ENCODE peak calls at places on chromosomes 6 and 20, in six cellular contexts. One of them, this sample, is unnamed. For H3K4me1, the result is how much of the 10 kb centered on the place peaks cover.

GRCh38 chr6:166483026-166483425 is 100.3 kb upstream of the MPC1 start:
- DNase-seq in fibroblast of lung: no peak
- DNase-seq in prostate gland: no peak
- DNase-seq in ovary: no peak
- DNase-seq in cardiac muscle cell: no peak
- DNase-seq in uterus: no peak
- DNase-seq in this sample: no peak

GRCh38 chr6:4172368-4172767 is 37.0 kb upstream of the ECI2 start:
- DNase-seq in fibroblast of lung: no peak
- DNase-seq in prostate gland: no peak
- DNase-seq in ovary: no peak
- DNase-seq in cardiac muscle cell: no peak
- DNase-seq in uterus: no peak
- DNase-seq in this sample: no peak

GRCh38 chr20:52031574-52032303 is 159.8 kb downstream of the ZFP64 start:
- DNase-seq in fibroblast of lung: peak
- DNase-seq in prostate gland: no peak
- DNase-seq in ovary: peak
- DNase-seq in cardiac muscle cell: no peak
- DNase-seq in uterus: no peak
- DNase-seq in this sample: no peak

GRCh38 chr6:129402244-129402643 is 307.7 kb downstream of the ARHGAP18 start:
- DNase-seq in fibroblast of lung: peak
- DNase-seq in prostate gland: no peak
- DNase-seq in ovary: no peak
- DNase-seq in cardiac muscle cell: no peak
- DNase-seq in uterus: no peak
- DNase-seq in this sample: no peak

GRCh38 chr6:167550936-167551633 is 226.2 kb downstream of the TTLL2 start:
- DNase-seq in fibroblast of lung: peak
- DNase-seq in prostate gland: peak
- DNase-seq in ovary: peak
- DNase-seq in cardiac muscle cell: no peak
- DNase-seq in uterus: peak
- DNase-seq in this sample: peak

GRCh38 chr6:35318845-35319220 is 21.2 kb downstream of the DEF6 start:
- DNase-seq in fibroblast of lung: no peak
- DNase-seq in prostate gland: no peak
- DNase-seq in ovary: no peak
- DNase-seq in cardiac muscle cell: no peak
- DNase-seq in uterus: no peak
- DNase-seq in this sample: no peak

GRCh38 chr6:18405477-18406293 is 18.5 kb downstream of the RNF144B start:
- DNase-seq in fibroblast of lung: peak
- DNase-seq in prostate gland: peak
- DNase-seq in ovary: no peak
- DNase-seq in cardiac muscle cell: no peak
- DNase-seq in uterus: no peak
- DNase-seq in this sample: no peak

GRCh38 chr6:159106627-159107241 is 61.9 kb upstream of the TAGAP start:
- DNase-seq in fibroblast of lung: peak
- DNase-seq in prostate gland: peak
- DNase-seq in ovary: no peak
- DNase-seq in cardiac muscle cell: peak
- DNase-seq in uterus: peak
- DNase-seq in this sample: peak

GRCh38 chr20:48241482-48241881 is 456.2 kb upstream of the SULF2 start:
- DNase-seq in fibroblast of lung: no peak
- DNase-seq in prostate gland: no peak
- DNase-seq in ovary: no peak
- DNase-seq in cardiac muscle cell: no peak
- DNase-seq in uterus: no peak
- DNase-seq in this sample: no peak

GRCh38 chr20:21380711-21381110 is 16.6 kb downstream of the NKX2-4 start:
- DNase-seq in fibroblast of lung: no peak
- DNase-seq in prostate gland: peak
- DNase-seq in ovary: no peak
- DNase-seq in cardiac muscle cell: no peak
- DNase-seq in uterus: no peak
- DNase-seq in this sample: no peak

GRCh38 chr6:136582702-136583471 is 32.7 kb upstream of the MAP7 start:
- DNase-seq in fibroblast of lung: peak
- DNase-seq in prostate gland: no peak
- DNase-seq in ovary: no peak
- DNase-seq in cardiac muscle cell: no peak
- DNase-seq in uterus: no peak
- DNase-seq in this sample: no peak

GRCh38 chr6:4459981-4460380 is 316.2 kb upstream of the CDYL start:
- DNase-seq in fibroblast of lung: no peak
- DNase-seq in prostate gland: no peak
- DNase-seq in ovary: no peak
- DNase-seq in cardiac muscle cell: no peak
- DNase-seq in uterus: no peak
- DNase-seq in this sample: no peak

GRCh38 chr6:32972353-32973143 is 4.2 kb downstream of the BRD2 start:
- DNase-seq in fibroblast of lung: no peak
- DNase-seq in prostate gland: no peak
- DNase-seq in ovary: peak
- DNase-seq in cardiac muscle cell: peak
- DNase-seq in uterus: no peak
- DNase-seq in this sample: no peak

GRCh38 chr20:63641792-63642517 is 11.3 kb downstream of the STMN3 start:
- DNase-seq in fibroblast of lung: peak
- DNase-seq in prostate gland: peak
- DNase-seq in ovary: peak
- DNase-seq in cardiac muscle cell: peak
- DNase-seq in uterus: peak
- DNase-seq in this sample: peak

GRCh38 chr6:36387440-36388303 is at the start of gene ETV7:
- DNase-seq in fibroblast of lung: peak
- DNase-seq in prostate gland: peak
- DNase-seq in ovary: peak
- DNase-seq in cardiac muscle cell: peak
- DNase-seq in uterus: peak
- DNase-seq in this sample: no peak

GRCh38 chr6:167898673-167899311 is 72.1 kb downstream of the AFDN start:
- DNase-seq in fibroblast of lung: peak
- DNase-seq in prostate gland: no peak
- DNase-seq in ovary: no peak
- DNase-seq in cardiac muscle cell: peak
- DNase-seq in uterus: no peak
- DNase-seq in this sample: no peak

GRCh38 chr20:1820137-1821074 is 74.8 kb upstream of the SIRPA start:
- DNase-seq in fibroblast of lung: peak
- DNase-seq in prostate gland: no peak
- DNase-seq in ovary: no peak
- DNase-seq in cardiac muscle cell: no peak
- DNase-seq in uterus: no peak
- DNase-seq in this sample: no peak

GRCh38 chr6:134822920-134823430 is 126.9 kb downstream of the ALDH8A1 start:
- DNase-seq in fibroblast of lung: peak
- DNase-seq in prostate gland: peak
- DNase-seq in ovary: peak
- DNase-seq in cardiac muscle cell: peak
- DNase-seq in uterus: peak
- DNase-seq in this sample: no peak

GRCh38 chr6:74248966-74249365 is 553.0 kb downstream of the CD109 start:
- DNase-seq in fibroblast of lung: no peak
- DNase-seq in prostate gland: no peak
- DNase-seq in ovary: no peak
- DNase-seq in cardiac muscle cell: no peak
- DNase-seq in uterus: no peak
- DNase-seq in this sample: no peak

GRCh38 chr6:23704655-23705054 is 421.4 kb upstream of the NRSN1 start:
- DNase-seq in fibroblast of lung: no peak
- DNase-seq in prostate gland: no peak
- DNase-seq in ovary: no peak
- DNase-seq in cardiac muscle cell: no peak
- DNase-seq in uterus: no peak
- DNase-seq in this sample: no peak

GRCh38 chr6:105560611-105561066 is 157.8 kb upstream of the PREP start:
- DNase-seq in fibroblast of lung: peak
- DNase-seq in prostate gland: no peak
- DNase-seq in ovary: no peak
- DNase-seq in cardiac muscle cell: no peak
- DNase-seq in uterus: no peak
- DNase-seq in this sample: no peak

GRCh38 chr6:44016131-44016870 is 111.0 kb downstream of the MRPL14 start:
- DNase-seq in fibroblast of lung: peak
- DNase-seq in prostate gland: no peak
- DNase-seq in ovary: no peak
- DNase-seq in cardiac muscle cell: no peak
- DNase-seq in uterus: no peak
- DNase-seq in this sample: no peak
- H3K27ac ChIP-seq in fibroblast of lung: no peak
- H3K27ac ChIP-seq in prostate gland: no peak
- H3K27ac ChIP-seq in ovary: no peak
- H3K27ac ChIP-seq in cardiac muscle cell: no peak
- H3K27ac ChIP-seq in uterus: peak
- H3K27ac ChIP-seq in this sample: no peak

GRCh38 chr6:72640622-72640930 is 18.7 kb downstream of the KCNQ5 start:
- DNase-seq in fibroblast of lung: no peak
- DNase-seq in prostate gland: no peak
- DNase-seq in ovary: no peak
- DNase-seq in cardiac muscle cell: peak
- DNase-seq in uterus: no peak
- DNase-seq in this sample: no peak

GRCh38 chr6:72635636-72636035 is 13.8 kb downstream of the KCNQ5 start:
- DNase-seq in fibroblast of lung: no peak
- DNase-seq in prostate gland: no peak
- DNase-seq in ovary: no peak
- DNase-seq in cardiac muscle cell: no peak
- DNase-seq in uterus: no peak
- DNase-seq in this sample: no peak

GRCh38 chr6:72636215-72636614 is 14.4 kb downstream of the KCNQ5 start:
- DNase-seq in fibroblast of lung: no peak
- DNase-seq in prostate gland: no peak
- DNase-seq in ovary: no peak
- DNase-seq in cardiac muscle cell: no peak
- DNase-seq in uterus: no peak
- DNase-seq in this sample: no peak

GRCh38 chr6:72639920-72640621 is 18.2 kb downstream of the KCNQ5 start:
- DNase-seq in fibroblast of lung: no peak
- DNase-seq in prostate gland: no peak
- DNase-seq in ovary: no peak
- DNase-seq in cardiac muscle cell: peak
- DNase-seq in uterus: no peak
- DNase-seq in this sample: no peak

DNA sequence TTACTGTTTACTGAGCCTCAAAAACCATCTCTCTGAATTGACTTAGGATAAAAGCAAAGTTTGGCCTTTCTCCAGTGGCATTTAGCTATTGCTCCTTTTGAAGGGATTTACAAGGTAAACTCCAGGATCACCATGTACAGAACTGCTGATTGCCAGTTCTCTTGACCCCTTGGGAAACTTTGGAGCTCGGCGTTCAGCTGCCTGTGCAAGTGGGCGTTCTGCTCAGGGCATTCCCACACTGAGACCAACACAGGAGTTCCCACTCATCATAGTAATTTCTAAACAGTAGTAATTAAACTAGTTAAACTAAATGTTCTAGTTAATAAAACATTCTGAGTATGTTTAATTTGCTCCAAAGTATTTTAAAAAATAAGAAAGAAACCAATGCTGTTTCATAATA is 14.9 kb downstream of the KCNQ5 start:
- DNase-seq in fibroblast of lung: no peak
- DNase-seq in prostate gland: no peak
- DNase-seq in ovary: no peak
- DNase-seq in cardiac muscle cell: peak
- DNase-seq in uterus: no peak
- DNase-seq in this sample: no peak
- H3K4me1 ChIP-seq in fibroblast of lung: under half
- H3K4me1 ChIP-seq in prostate gland: under half
- H3K4me1 ChIP-seq in ovary: under half
- H3K4me1 ChIP-seq in cardiac muscle cell: half or more
- H3K4me1 ChIP-seq in uterus: under half
- H3K4me1 ChIP-seq in this sample: under half

GRCh38 chr6:153063936-153064335 is 61.4 kb upstream of the MTRF1L start:
- DNase-seq in fibroblast of lung: no peak
- DNase-seq in prostate gland: no peak
- DNase-seq in ovary: no peak
- DNase-seq in cardiac muscle cell: no peak
- DNase-seq in uterus: no peak
- DNase-seq in this sample: no peak

GRCh38 chr6:153059757-153060156 is 57.2 kb upstream of the MTRF1L start:
- DNase-seq in fibroblast of lung: peak
- DNase-seq in prostate gland: no peak
- DNase-seq in ovary: no peak
- DNase-seq in cardiac muscle cell: no peak
- DNase-seq in uterus: no peak
- DNase-seq in this sample: no peak

GRCh38 chr6:153062516-153062915 is 60.0 kb upstream of the MTRF1L start:
- DNase-seq in fibroblast of lung: no peak
- DNase-seq in prostate gland: no peak
- DNase-seq in ovary: no peak
- DNase-seq in cardiac muscle cell: no peak
- DNase-seq in uterus: no peak
- DNase-seq in this sample: no peak

GRCh38 chr6:153069897-153070296 is 61.2 kb downstream of the RGS17 start:
- DNase-seq in fibroblast of lung: no peak
- DNase-seq in prostate gland: no peak
- DNase-seq in ovary: no peak
- DNase-seq in cardiac muscle cell: no peak
- DNase-seq in uterus: no peak
- DNase-seq in this sample: no peak

GRCh38 chr6:153065222-153065621 is 62.7 kb upstream of the MTRF1L start:
- DNase-seq in fibroblast of lung: no peak
- DNase-seq in prostate gland: no peak
- DNase-seq in ovary: no peak
- DNase-seq in cardiac muscle cell: no peak
- DNase-seq in uterus: no peak
- DNase-seq in this sample: no peak
- H3K27ac ChIP-seq in fibroblast of lung: no peak
- H3K27ac ChIP-seq in prostate gland: no peak
- H3K27ac ChIP-seq in ovary: no peak
- H3K27ac ChIP-seq in cardiac muscle cell: no peak
- H3K27ac ChIP-seq in uterus: no peak
- H3K27ac ChIP-seq in this sample: no peak

GRCh38 chr6:31825553-31825952 is 2.0 kb upstream of the HSPA1B start:
- DNase-seq in fibroblast of lung: no peak
- DNase-seq in prostate gland: no peak
- DNase-seq in ovary: no peak
- DNase-seq in cardiac muscle cell: no peak
- DNase-seq in uterus: no peak
- DNase-seq in this sample: no peak

GRCh38 chr6:31820051-31820389 is 4.7 kb downstream of the HSPA1A start:
- DNase-seq in fibroblast of lung: no peak
- DNase-seq in prostate gland: no peak
- DNase-seq in ovary: no peak
- DNase-seq in cardiac muscle cell: no peak
- DNase-seq in uterus: no peak
- DNase-seq in this sample: no peak

GRCh38 chr6:31826793-31827285 is 699 bp upstream of the HSPA1B start:
- DNase-seq in fibroblast of lung: no peak
- DNase-seq in prostate gland: peak
- DNase-seq in ovary: peak
- DNase-seq in cardiac muscle cell: peak
- DNase-seq in uterus: peak
- DNase-seq in this sample: peak

GRCh38 chr6:31822038-31822821 is 5.3 kb upstream of the HSPA1B start:
- DNase-seq in fibroblast of lung: peak
- DNase-seq in prostate gland: peak
- DNase-seq in ovary: peak
- DNase-seq in cardiac muscle cell: peak
- DNase-seq in uterus: peak
- DNase-seq in this sample: peak

GRCh38 chr6:31821301-31822037 is 6.1 kb upstream of the HSPA1B start:
- DNase-seq in fibroblast of lung: peak
- DNase-seq in prostate gland: peak
- DNase-seq in ovary: peak
- DNase-seq in cardiac muscle cell: peak
- DNase-seq in uterus: peak
- DNase-seq in this sample: peak
- H3K4me1 ChIP-seq in fibroblast of lung: under half
- H3K4me1 ChIP-seq in prostate gland: under half
- H3K4me1 ChIP-seq in ovary: under half
- H3K4me1 ChIP-seq in cardiac muscle cell: under half
- H3K4me1 ChIP-seq in uterus: under half
- H3K4me1 ChIP-seq in this sample: under half